ENCODE peak calls at places on chromosome 22, in ten cellular contexts. Q is activated T-helper 2 cell treated with anti-CD3 and anti-CD28 coated beads, Interferon-gamma antibody, Interleukin-2, Interleukin-4, amounts not matched to agents 10 μg/mL and 5 μg/mL and 100 μg/mL, durations not matched to agents 14 hours and 24 hours and 36 hours; U is stimulated activated CD4-positive, alpha-beta T cell treated with anti-CD3 and anti-CD28 coated beads, Interleukin-12 subunit alpha, Interleukin-12 subunit beta, amount 100 ng/mL, for 48 hours; J is Kasumi-1; M is ELR; I is activated T-cell treated with anti-CD3 and anti-CD28 coated beads for 1 hour; N is left kidney; Z is KG1; B is testis; G is HFFc6. P is an unnamed sample.
A peak's percentile ranks its signal among the peaks of the same experiment; 100 is the strongest.

GRCh38 chr22:47448231-47449035 is 686.0 kb downstream of the TBC1D22A start:
- DNase-seq in Q (no peak), U (no peak), J (no peak), M (no peak), I (no peak), N (no peak), Z (no peak), B (no peak), G (no peak), P (no peak)

GRCh38 chr22:22770280-22770871 is 117.2 kb upstream of the IGLL5 start:
- DNase-seq in Q (peak; percentile 26), U (peak; percentile 18), J (peak; percentile 4), M (peak; percentile 35), I (peak; percentile 31), N (peak; percentile 70), Z (no peak), B (peak; percentile 60), G (peak; percentile 27), P (peak; percentile 22)

GRCh38 chr22:33706100-33706499 is 214.2 kb downstream of the LARGE1 start:
- DNase-seq in Q (no peak), U (no peak), J (no peak), M (no peak), I (no peak), N (peak; percentile 30), Z (no peak), B (no peak), G (no peak), P (no peak)

GRCh38 chr22:38872831-38873248 is 824 bp upstream of the CBX6 start:
- DNase-seq in Q (peak; percentile 17), U (no peak), J (no peak), M (peak; percentile 38), I (no peak), N (peak; percentile 87), Z (no peak), B (peak; percentile 77), G (peak; percentile 8), P (no peak)

GRCh38 chr22:37472418-37473006 is 13.7 kb downstream of the MFNG start:
- DNase-seq in Q (no peak), U (peak; percentile 34), J (peak; percentile 6), M (peak; percentile 65), I (peak; percentile 34), N (no peak), Z (no peak), B (no peak), G (no peak), P (peak; percentile 21)

GRCh38 chr22:37193629-37194191 is 5.7 kb upstream of the C1QTNF6 start:
- DNase-seq in Q (peak; percentile 57), U (peak; percentile 45), J (peak; percentile 91), M (peak; percentile 73), I (no peak), N (peak; percentile 90), Z (peak; percentile 51), B (no peak), G (peak; percentile 49), P (peak; percentile 67)

GRCh38 chr22:38023045-38023444 is 34.2 kb upstream of the PICK1 start:
- DNase-seq in Q (no peak), U (no peak), J (no peak), M (no peak), I (no peak), N (no peak), Z (no peak), B (no peak), G (no peak), P (no peak)

GRCh38 chr22:36002084-36002483 is 26.5 kb downstream of the RBFOX2 start:
- DNase-seq in Q (no peak), U (no peak), J (no peak), M (no peak), I (no peak), N (no peak), Z (no peak), B (no peak), G (no peak), P (no peak)

GRCh38 chr22:50031189-50032091 is 18.9 kb upstream of the IL17REL start:
- DNase-seq in Q (no peak), U (no peak), J (no peak), M (no peak), I (no peak), N (no peak), Z (no peak), B (no peak), G (no peak), P (no peak)

GRCh38 chr22:43487311-43488030 is 75.7 kb downstream of the MPPED1 start:
- DNase-seq in Q (no peak), U (no peak), J (no peak), M (no peak), I (no peak), N (no peak), Z (no peak), B (no peak), G (no peak), P (no peak)

GRCh38 chr22:38948181-38948940 is 9.0 kb upstream of the APOBEC3A start:
- DNase-seq in Q (no peak), U (no peak), J (no peak), M (no peak), I (no peak), N (no peak), Z (no peak), B (no peak), G (no peak), P (no peak)

GRCh38 chr22:47275479-47276218 is 513.2 kb downstream of the TBC1D22A start:
- DNase-seq in Q (no peak), U (no peak), J (no peak), M (no peak), I (no peak), N (peak; percentile 67), Z (no peak), B (no peak), G (no peak), P (no peak)

GRCh38 chr22:46586531-46587011 is 33.6 kb upstream of the GRAMD4 start:
- DNase-seq in Q (no peak), U (no peak), J (no peak), M (no peak), I (no peak), N (no peak), Z (no peak), B (no peak), G (no peak), P (no peak)

GRCh38 chr22:41725510-41726110 is 26.3 kb downstream of the MEI1 start:
- DNase-seq in Q (no peak), U (no peak), J (no peak), M (peak; percentile 75), I (no peak), N (no peak), Z (no peak), B (no peak), G (peak; percentile 28), P (peak; percentile 53)

GRCh38 chr22:46748948-46749681 is 11.1 kb upstream of the CERK start:
- DNase-seq in Q (no peak), U (no peak), J (peak; percentile 93), M (peak; percentile 44), I (peak; percentile 65), N (no peak), Z (no peak), B (no peak), G (no peak), P (no peak)

GRCh38 chr22:37843746-37844089 is 416 bp downstream of the ANKRD54 start:
- DNase-seq in Q (peak; percentile 58), U (no peak), J (peak; percentile 34), M (no peak), I (peak; percentile 16), N (no peak), Z (no peak), B (peak; percentile 56), G (no peak), P (no peak)

GRCh38 chr22:44740307-44740706 is 12.1 kb upstream of the ARHGAP8 start:
- DNase-seq in Q (no peak), U (no peak), J (no peak), M (no peak), I (no peak), N (no peak), Z (no peak), B (no peak), G (no peak), P (no peak)

P was measured in A172.